ENCODE peak calls at places on chromosomes 6 and 20, in four cellular contexts. T, C, R and Q are unnamed samples.

GRCh38 chr6:120951258-120951657 is 383.0 kb downstream of the TBC1D32 start:
- DNase-seq in T (no peak), C (no peak), R (no peak), Q (no peak)

GRCh38 chr6:40356242-40356910 is 230.8 kb downstream of the LRFN2 start:
- DNase-seq in T (no peak), C (no peak), R (no peak), Q (no peak)

GRCh38 chr6:34568341-34568680 is 12.2 kb upstream of the SPDEF start:
- DNase-seq in T (no peak), C (no peak), R (no peak), Q (no peak)

GRCh38 chr20:17172826-17173420 is 53.9 kb upstream of the PCSK2 start:
- DNase-seq in T (no peak), C (peak; percentile 43), R (peak; percentile 13), Q (no peak)

GRCh38 chr6:109961666-109962065 is 16.4 kb upstream of the GPR6 start:
- DNase-seq in T (no peak), C (no peak), R (no peak), Q (no peak)

GRCh38 chr6:20564777-20565176 is 30.5 kb downstream of the CDKAL1 start:
- DNase-seq in T (no peak), C (no peak), R (no peak), Q (no peak)

GRCh38 chr20:56187791-56188190 is 60.7 kb upstream of the MC3R start:
- DNase-seq in T (no peak), C (no peak), R (no peak), Q (no peak)

GRCh38 chr6:116413357-116413756 is 42.6 kb downstream of the DSE start:
- DNase-seq in T (no peak), C (no peak), R (no peak), Q (no peak)

GRCh38 chr6:11833626-11834592 is 55.3 kb upstream of the ADTRP start:
- DNase-seq in T (no peak), C (no peak), R (no peak), Q (no peak)

GRCh38 chr6:89936177-89936576 is 41.9 kb downstream of the GJA10 start:
- DNase-seq in T (no peak), C (no peak), R (no peak), Q (no peak)

GRCh38 chr20:19074828-19075516 is 137.5 kb upstream of the SLC24A3 start:
- DNase-seq in T (no peak), C (no peak), R (no peak), Q (no peak)

GRCh38 chr6:138289739-138290138 is 71.4 kb upstream of the PBOV1 start:
- DNase-seq in T (no peak), C (no peak), R (no peak), Q (no peak)

GRCh38 chr20:20603339-20603990 is 109.0 kb downstream of the RALGAPA2 start:
- DNase-seq in T (no peak), C (peak; percentile 81), R (no peak), Q (no peak)

GRCh38 chr20:8635837-8636236 is 433.1 kb upstream of the PLCB4 start:
- DNase-seq in T (no peak), C (no peak), R (no peak), Q (no peak)

GRCh38 chr6:10588562-10589428 is 67.6 kb downstream of the GCNT2 start:
- DNase-seq in T (no peak), C (no peak), R (no peak), Q (no peak)

GRCh38 chr6:7439243-7439642 is 49.6 kb downstream of the RIOK1 start:
- DNase-seq in T (no peak), C (no peak), R (no peak), Q (no peak)

GRCh38 chr6:36893976-36894932 is 8.5 kb downstream of the C6orf89 start:
- DNase-seq in T (no peak), C (no peak), R (no peak), Q (no peak)

GRCh38 chr20:20553534-20553933 is 158.9 kb downstream of the RALGAPA2 start:
- DNase-seq in T (no peak), C (no peak), R (no peak), Q (no peak)

GRCh38 chr6:53795254-53795701 is 473 bp downstream of the LRRC1 start:
- DNase-seq in T (no peak), C (peak; percentile 46), R (no peak), Q (no peak)